ENCODE peak calls at places on chromosomes 2 and 18, in eight cellular contexts. One of them, this sample, is unnamed.

GRCh38 chr2:129762386-129763189 is 216.9 kb upstream of the RAB6C start:
- DNase-seq in non-pigmented ciliary epithelial cell: no peak
- DNase-seq in A549: no peak
- DNase-seq in activated CD4-positive, alpha-beta T cell treated with anti-CD3 and anti-CD28 coated beads for 48 hours: no peak
- DNase-seq in amniotic epithelial cell: no peak
- DNase-seq in GM18507: no peak
- DNase-seq in caudate nucleus: no peak
- DNase-seq in left cardiac atrium: no peak
- DNase-seq in this sample: no peak

GRCh38 chr2:180656455-180656847 is 324.0 kb upstream of the UBE2E3 start:
- DNase-seq in non-pigmented ciliary epithelial cell: peak; percentile 63
- DNase-seq in A549: peak; percentile 36
- DNase-seq in activated CD4-positive, alpha-beta T cell treated with anti-CD3 and anti-CD28 coated beads for 48 hours: no peak
- DNase-seq in amniotic epithelial cell: peak; percentile 58
- DNase-seq in GM18507: no peak
- DNase-seq in caudate nucleus: no peak
- DNase-seq in left cardiac atrium: no peak
- DNase-seq in this sample: no peak

GRCh38 chr2:26740890-26741302 is 23.2 kb upstream of the SLC35F6 start:
- DNase-seq in non-pigmented ciliary epithelial cell: no peak
- DNase-seq in A549: no peak
- DNase-seq in activated CD4-positive, alpha-beta T cell treated with anti-CD3 and anti-CD28 coated beads for 48 hours: peak; percentile 41
- DNase-seq in amniotic epithelial cell: no peak
- DNase-seq in GM18507: no peak
- DNase-seq in caudate nucleus: no peak
- DNase-seq in left cardiac atrium: no peak
- DNase-seq in this sample: no peak

GRCh38 chr2:235059161-235059560 is 107.3 kb downstream of the SH3BP4 start:
- DNase-seq in non-pigmented ciliary epithelial cell: no peak
- DNase-seq in A549: no peak
- DNase-seq in activated CD4-positive, alpha-beta T cell treated with anti-CD3 and anti-CD28 coated beads for 48 hours: no peak
- DNase-seq in amniotic epithelial cell: no peak
- DNase-seq in GM18507: no peak
- DNase-seq in caudate nucleus: no peak
- DNase-seq in left cardiac atrium: no peak
- DNase-seq in this sample: no peak

GRCh38 chr2:150978053-150978452 is 283.6 kb downstream of the RBM43 start:
- DNase-seq in non-pigmented ciliary epithelial cell: no peak
- DNase-seq in A549: no peak
- DNase-seq in activated CD4-positive, alpha-beta T cell treated with anti-CD3 and anti-CD28 coated beads for 48 hours: no peak
- DNase-seq in amniotic epithelial cell: no peak
- DNase-seq in GM18507: no peak
- DNase-seq in caudate nucleus: no peak
- DNase-seq in left cardiac atrium: no peak
- DNase-seq in this sample: no peak

GRCh38 chr2:23199115-23199918 is 185.7 kb upstream of the KLHL29 start:
- DNase-seq in non-pigmented ciliary epithelial cell: no peak
- DNase-seq in A549: peak; percentile 13
- DNase-seq in activated CD4-positive, alpha-beta T cell treated with anti-CD3 and anti-CD28 coated beads for 48 hours: peak; percentile 9
- DNase-seq in amniotic epithelial cell: no peak
- DNase-seq in GM18507: no peak
- DNase-seq in caudate nucleus: no peak
- DNase-seq in left cardiac atrium: no peak
- DNase-seq in this sample: peak; percentile 54

GRCh38 chr2:138105358-138105757 is 141.1 kb downstream of the HNMT start:
- DNase-seq in non-pigmented ciliary epithelial cell: no peak
- DNase-seq in A549: no peak
- DNase-seq in activated CD4-positive, alpha-beta T cell treated with anti-CD3 and anti-CD28 coated beads for 48 hours: no peak
- DNase-seq in amniotic epithelial cell: peak; percentile 71
- DNase-seq in GM18507: no peak
- DNase-seq in caudate nucleus: no peak
- DNase-seq in left cardiac atrium: no peak
- DNase-seq in this sample: no peak

GRCh38 chr2:65751422-65751821 is 319.0 kb upstream of the SPRED2 start:
- DNase-seq in non-pigmented ciliary epithelial cell: no peak
- DNase-seq in A549: no peak
- DNase-seq in activated CD4-positive, alpha-beta T cell treated with anti-CD3 and anti-CD28 coated beads for 48 hours: no peak
- DNase-seq in amniotic epithelial cell: no peak
- DNase-seq in GM18507: no peak
- DNase-seq in caudate nucleus: no peak
- DNase-seq in left cardiac atrium: no peak
- DNase-seq in this sample: no peak

GRCh38 chr2:62118160-62118559 is 77.8 kb upstream of the B3GNT2 start:
- DNase-seq in non-pigmented ciliary epithelial cell: no peak
- DNase-seq in A549: no peak
- DNase-seq in activated CD4-positive, alpha-beta T cell treated with anti-CD3 and anti-CD28 coated beads for 48 hours: no peak
- DNase-seq in amniotic epithelial cell: peak; percentile 28
- DNase-seq in GM18507: no peak
- DNase-seq in caudate nucleus: no peak
- DNase-seq in left cardiac atrium: no peak
- DNase-seq in this sample: no peak

GRCh38 chr2:137838255-137839092 is 125.8 kb upstream of the HNMT start:
- DNase-seq in non-pigmented ciliary epithelial cell: peak; percentile 13
- DNase-seq in A549: peak; percentile 33
- DNase-seq in activated CD4-positive, alpha-beta T cell treated with anti-CD3 and anti-CD28 coated beads for 48 hours: no peak
- DNase-seq in amniotic epithelial cell: peak; percentile 49
- DNase-seq in GM18507: peak; percentile 12
- DNase-seq in caudate nucleus: no peak
- DNase-seq in left cardiac atrium: no peak
- DNase-seq in this sample: no peak

GRCh38 chr2:7780345-7780744 is 863.1 kb downstream of the RNF144A start:
- DNase-seq in non-pigmented ciliary epithelial cell: no peak
- DNase-seq in A549: no peak
- DNase-seq in activated CD4-positive, alpha-beta T cell treated with anti-CD3 and anti-CD28 coated beads for 48 hours: no peak
- DNase-seq in amniotic epithelial cell: no peak
- DNase-seq in GM18507: no peak
- DNase-seq in caudate nucleus: no peak
- DNase-seq in left cardiac atrium: no peak
- DNase-seq in this sample: no peak

GRCh38 chr2:234024304-234024703 is 26.2 kb upstream of the SPP2 start:
- DNase-seq in non-pigmented ciliary epithelial cell: no peak
- DNase-seq in A549: no peak
- DNase-seq in activated CD4-positive, alpha-beta T cell treated with anti-CD3 and anti-CD28 coated beads for 48 hours: no peak
- DNase-seq in amniotic epithelial cell: no peak
- DNase-seq in GM18507: no peak
- DNase-seq in caudate nucleus: no peak
- DNase-seq in left cardiac atrium: no peak
- DNase-seq in this sample: no peak

GRCh38 chr2:88656690-88657089 is 29.4 kb upstream of the EIF2AK3 start:
- DNase-seq in non-pigmented ciliary epithelial cell: no peak
- DNase-seq in A549: no peak
- DNase-seq in activated CD4-positive, alpha-beta T cell treated with anti-CD3 and anti-CD28 coated beads for 48 hours: no peak
- DNase-seq in amniotic epithelial cell: peak; percentile 52
- DNase-seq in GM18507: no peak
- DNase-seq in caudate nucleus: no peak
- DNase-seq in left cardiac atrium: no peak
- DNase-seq in this sample: no peak

GRCh38 chr2:69118609-69119008 is 105.6 kb downstream of the ANTXR1 start:
- DNase-seq in non-pigmented ciliary epithelial cell: no peak
- DNase-seq in A549: no peak
- DNase-seq in activated CD4-positive, alpha-beta T cell treated with anti-CD3 and anti-CD28 coated beads for 48 hours: no peak
- DNase-seq in amniotic epithelial cell: no peak
- DNase-seq in GM18507: no peak
- DNase-seq in caudate nucleus: no peak
- DNase-seq in left cardiac atrium: no peak
- DNase-seq in this sample: no peak

GRCh38 chr18:39770399-39770798 is 2184.6 kb upstream of the PIK3C3 start:
- DNase-seq in non-pigmented ciliary epithelial cell: no peak
- DNase-seq in A549: no peak
- DNase-seq in activated CD4-positive, alpha-beta T cell treated with anti-CD3 and anti-CD28 coated beads for 48 hours: no peak
- DNase-seq in amniotic epithelial cell: no peak
- DNase-seq in GM18507: no peak
- DNase-seq in caudate nucleus: no peak
- DNase-seq in left cardiac atrium: no peak
- DNase-seq in this sample: no peak

GRCh38 chr18:27652480-27653121 is 467.5 kb upstream of the CHST9 start:
- DNase-seq in non-pigmented ciliary epithelial cell: no peak
- DNase-seq in A549: no peak
- DNase-seq in activated CD4-positive, alpha-beta T cell treated with anti-CD3 and anti-CD28 coated beads for 48 hours: no peak
- DNase-seq in amniotic epithelial cell: peak; percentile 29
- DNase-seq in GM18507: no peak
- DNase-seq in caudate nucleus: no peak
- DNase-seq in left cardiac atrium: no peak
- DNase-seq in this sample: no peak

GRCh38 chr2:54572262-54572635 is 116.1 kb downstream of the SPTBN1 start:
- DNase-seq in non-pigmented ciliary epithelial cell: peak; percentile 94
- DNase-seq in A549: peak; percentile 79
- DNase-seq in activated CD4-positive, alpha-beta T cell treated with anti-CD3 and anti-CD28 coated beads for 48 hours: no peak
- DNase-seq in amniotic epithelial cell: peak; percentile 92
- DNase-seq in GM18507: no peak
- DNase-seq in caudate nucleus: no peak
- DNase-seq in left cardiac atrium: no peak
- DNase-seq in this sample: no peak

GRCh38 chr2:209719034-209719433 is 52.6 kb upstream of the UNC80 start:
- DNase-seq in non-pigmented ciliary epithelial cell: no peak
- DNase-seq in A549: no peak
- DNase-seq in activated CD4-positive, alpha-beta T cell treated with anti-CD3 and anti-CD28 coated beads for 48 hours: no peak
- DNase-seq in amniotic epithelial cell: no peak
- DNase-seq in GM18507: no peak
- DNase-seq in caudate nucleus: no peak
- DNase-seq in left cardiac atrium: no peak
- DNase-seq in this sample: no peak

GRCh38 chr2:120770641-120771040 is 35.0 kb downstream of the GLI2 start:
- DNase-seq in non-pigmented ciliary epithelial cell: no peak
- DNase-seq in A549: no peak
- DNase-seq in activated CD4-positive, alpha-beta T cell treated with anti-CD3 and anti-CD28 coated beads for 48 hours: no peak
- DNase-seq in amniotic epithelial cell: no peak
- DNase-seq in GM18507: no peak
- DNase-seq in caudate nucleus: no peak
- DNase-seq in left cardiac atrium: peak; percentile 6
- DNase-seq in this sample: no peak

GRCh38 chr2:157428500-157429175 is 15.3 kb downstream of the CYTIP start:
- DNase-seq in non-pigmented ciliary epithelial cell: no peak
- DNase-seq in A549: no peak
- DNase-seq in activated CD4-positive, alpha-beta T cell treated with anti-CD3 and anti-CD28 coated beads for 48 hours: no peak
- DNase-seq in amniotic epithelial cell: no peak
- DNase-seq in GM18507: no peak
- DNase-seq in caudate nucleus: no peak
- DNase-seq in left cardiac atrium: no peak
- DNase-seq in this sample: no peak

GRCh38 chr18:61583548-61583947 is 250.3 kb downstream of the CDH20 start:
- DNase-seq in non-pigmented ciliary epithelial cell: no peak
- DNase-seq in A549: no peak
- DNase-seq in activated CD4-positive, alpha-beta T cell treated with anti-CD3 and anti-CD28 coated beads for 48 hours: no peak
- DNase-seq in amniotic epithelial cell: no peak
- DNase-seq in GM18507: no peak
- DNase-seq in caudate nucleus: no peak
- DNase-seq in left cardiac atrium: no peak
- DNase-seq in this sample: no peak

GRCh38 chr2:205902041-205902898 is 183.7 kb downstream of the INO80D start:
- DNase-seq in non-pigmented ciliary epithelial cell: no peak
- DNase-seq in A549: no peak
- DNase-seq in activated CD4-positive, alpha-beta T cell treated with anti-CD3 and anti-CD28 coated beads for 48 hours: no peak
- DNase-seq in amniotic epithelial cell: peak; percentile 62
- DNase-seq in GM18507: no peak
- DNase-seq in caudate nucleus: no peak
- DNase-seq in left cardiac atrium: no peak
- DNase-seq in this sample: no peak

GRCh38 chr2:125745514-125745913 is 910.4 kb upstream of the GYPC start:
- DNase-seq in non-pigmented ciliary epithelial cell: no peak
- DNase-seq in A549: no peak
- DNase-seq in activated CD4-positive, alpha-beta T cell treated with anti-CD3 and anti-CD28 coated beads for 48 hours: no peak
- DNase-seq in amniotic epithelial cell: no peak
- DNase-seq in GM18507: no peak
- DNase-seq in caudate nucleus: peak; percentile 6
- DNase-seq in left cardiac atrium: no peak
- DNase-seq in this sample: peak; percentile 58

GRCh38 chr18:45324489-45325111 is 290.7 kb upstream of the SLC14A2 start:
- DNase-seq in non-pigmented ciliary epithelial cell: no peak
- DNase-seq in A549: no peak
- DNase-seq in activated CD4-positive, alpha-beta T cell treated with anti-CD3 and anti-CD28 coated beads for 48 hours: no peak
- DNase-seq in amniotic epithelial cell: peak; percentile 69
- DNase-seq in GM18507: no peak
- DNase-seq in caudate nucleus: no peak
- DNase-seq in left cardiac atrium: peak; percentile 70
- DNase-seq in this sample: peak; percentile 81

GRCh38 chr2:222424729-222425671 is 657 bp downstream of the SGPP2 start:
- DNase-seq in non-pigmented ciliary epithelial cell: no peak
- DNase-seq in A549: no peak
- DNase-seq in activated CD4-positive, alpha-beta T cell treated with anti-CD3 and anti-CD28 coated beads for 48 hours: peak; percentile 35
- DNase-seq in amniotic epithelial cell: no peak
- DNase-seq in GM18507: no peak
- DNase-seq in caudate nucleus: peak; percentile 11
- DNase-seq in left cardiac atrium: peak; percentile 19
- DNase-seq in this sample: no peak

GRCh38 chr2:239828192-239828972 is 196.8 kb downstream of the NDUFA10 start:
- DNase-seq in non-pigmented ciliary epithelial cell: no peak
- DNase-seq in A549: no peak
- DNase-seq in activated CD4-positive, alpha-beta T cell treated with anti-CD3 and anti-CD28 coated beads for 48 hours: no peak
- DNase-seq in amniotic epithelial cell: no peak
- DNase-seq in GM18507: no peak
- DNase-seq in caudate nucleus: no peak
- DNase-seq in left cardiac atrium: no peak
- DNase-seq in this sample: no peak

GRCh38 chr18:41378628-41379027 is 576.4 kb upstream of the PIK3C3 start:
- DNase-seq in non-pigmented ciliary epithelial cell: peak; percentile 35
- DNase-seq in A549: no peak
- DNase-seq in activated CD4-positive, alpha-beta T cell treated with anti-CD3 and anti-CD28 coated beads for 48 hours: no peak
- DNase-seq in amniotic epithelial cell: peak; percentile 75
- DNase-seq in GM18507: no peak
- DNase-seq in caudate nucleus: no peak
- DNase-seq in left cardiac atrium: no peak
- DNase-seq in this sample: no peak

GRCh38 chr18:46161721-46162421 is 57.7 kb downstream of the HAUS1 start:
- DNase-seq in non-pigmented ciliary epithelial cell: no peak
- DNase-seq in A549: no peak
- DNase-seq in activated CD4-positive, alpha-beta T cell treated with anti-CD3 and anti-CD28 coated beads for 48 hours: no peak
- DNase-seq in amniotic epithelial cell: no peak
- DNase-seq in GM18507: no peak
- DNase-seq in caudate nucleus: no peak
- DNase-seq in left cardiac atrium: no peak
- DNase-seq in this sample: no peak

GRCh38 chr2:165725421-165725820 is 68.6 kb downstream of the GALNT3 start:
- DNase-seq in non-pigmented ciliary epithelial cell: peak; percentile 53
- DNase-seq in A549: no peak
- DNase-seq in activated CD4-positive, alpha-beta T cell treated with anti-CD3 and anti-CD28 coated beads for 48 hours: no peak
- DNase-seq in amniotic epithelial cell: peak; percentile 66
- DNase-seq in GM18507: no peak
- DNase-seq in caudate nucleus: no peak
- DNase-seq in left cardiac atrium: no peak
- DNase-seq in this sample: no peak

This sample was measured in left lobe of liver.